ENCODE peak calls at places on chromosomes 2 and 18, in ten cellular contexts. N, Y, T, U, H, P, I, X, W and Q are unnamed samples.
A peak's percentile ranks its signal among the peaks of the same experiment; 100 is the strongest.

GRCh38 chr2:215280326-215280725 is 31.5 kb upstream of the ATIC start:
- DNase-seq in N (no peak), Y (no peak), T (no peak), U (no peak), H (no peak), P (no peak), I (no peak), X (no peak), W (no peak), Q (no peak)

GRCh38 chr2:240586919-240587800 is 626 bp downstream of the CAPN10 start:
- DNase-seq in N (peak; percentile 24), Y (peak; percentile 64), T (peak; percentile 62), U (peak; percentile 51), H (peak; percentile 88), P (peak; percentile 39), I (peak; percentile 46), X (no peak), W (no peak), Q (peak; percentile 72)

GRCh38 chr2:21657475-21657874 is 533.7 kb downstream of the TDRD15 start:
- DNase-seq in N (no peak), Y (no peak), T (no peak), U (no peak), H (no peak), P (no peak), I (no peak), X (no peak), W (no peak), Q (no peak)

GRCh38 chr2:66428986-66429612 is 5.8 kb upstream of the MEIS1 start:
- DNase-seq in N (peak; percentile 55), Y (no peak), T (peak; percentile 51), U (peak; percentile 77), H (peak; percentile 90), P (no peak), I (no peak), X (no peak), W (no peak), Q (no peak)

GRCh38 chr18:68176901-68177300 is 538.0 kb downstream of the TMX3 start:
- DNase-seq in N (peak; percentile 55), Y (no peak), T (no peak), U (no peak), H (no peak), P (no peak), I (no peak), X (no peak), W (no peak), Q (no peak)

GRCh38 chr2:54899576-54900200 is 150.6 kb downstream of the RTN4 start:
- DNase-seq in N (peak; percentile 51), Y (no peak), T (peak; percentile 38), U (peak; percentile 92), H (no peak), P (no peak), I (no peak), X (no peak), W (no peak), Q (no peak)

GRCh38 chr2:149994057-149994728 is 406.6 kb upstream of the MMADHC start:
- DNase-seq in N (peak; percentile 66), Y (no peak), T (peak; percentile 52), U (peak; percentile 98), H (no peak), P (no peak), I (no peak), X (no peak), W (no peak), Q (no peak)

GRCh38 chr2:39730685-39731302 is 48.3 kb downstream of the THUMPD2 start:
- DNase-seq in N (no peak), Y (no peak), T (peak; percentile 12), U (peak; percentile 66), H (no peak), P (no peak), I (no peak), X (no peak), W (no peak), Q (no peak)

GRCh38 chr2:75808793-75809535 is 98.2 kb upstream of the GCFC2 start:
- DNase-seq in N (no peak), Y (no peak), T (no peak), U (peak; percentile 59), H (no peak), P (no peak), I (no peak), X (no peak), W (peak; percentile 47), Q (no peak)

GRCh38 chr2:105746177-105747080 is 1.7 kb downstream of the NCK2 start:
- DNase-seq in N (no peak), Y (peak; percentile 78), T (peak; percentile 94), U (peak; percentile 50), H (peak; percentile 71), P (peak; percentile 98), I (peak; percentile 74), X (peak; percentile 29), W (no peak), Q (peak; percentile 91)

DNA sequence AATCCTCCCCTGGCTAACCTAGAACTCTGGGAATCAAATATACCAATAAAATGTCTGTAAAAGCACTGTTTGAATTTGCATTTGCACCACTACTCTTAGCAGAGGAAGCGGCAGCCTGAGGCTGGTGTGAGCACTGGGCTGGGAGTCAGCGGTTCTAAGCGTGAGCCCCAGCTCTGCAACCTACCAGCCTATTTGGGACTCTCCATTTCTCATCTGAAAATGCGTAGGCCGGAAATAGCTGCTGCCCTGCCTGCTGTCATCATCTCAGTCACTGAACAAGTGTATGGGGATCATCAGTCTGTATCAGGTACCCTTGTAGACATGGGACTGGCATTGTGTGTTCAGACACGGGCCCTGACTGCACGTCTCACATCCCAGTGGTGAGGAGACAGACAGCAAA is 194.3 kb downstream of the ANKRD30B start:
- DNase-seq in N (no peak), Y (no peak), T (no peak), U (no peak), H (no peak), P (no peak), I (no peak), X (no peak), W (no peak), Q (no peak)
- H3K9me3 ChIP-seq in N (no peaks in the 10 kb centered on the region), Y (no peaks in the 10 kb centered on the region), T (no peaks in the 10 kb centered on the region), U (no peaks in the 10 kb centered on the region), H (no peaks in the 10 kb centered on the region), P (no peaks in the 10 kb centered on the region), I (peaks cover 93% of the 10 kb centered on the region), X (no peaks in the 10 kb centered on the region), W (no peaks in the 10 kb centered on the region), Q (no peaks in the 10 kb centered on the region)

GRCh38 chr2:101185085-101185484 is 33.9 kb upstream of the TBC1D8 start:
- DNase-seq in N (no peak), Y (no peak), T (no peak), U (no peak), H (no peak), P (no peak), I (no peak), X (no peak), W (no peak), Q (no peak)

GRCh38 chr2:101190753-101191516 is 39.8 kb upstream of the TBC1D8 start:
- DNase-seq in N (no peak), Y (no peak), T (no peak), U (no peak), H (peak; percentile 22), P (no peak), I (no peak), X (no peak), W (no peak), Q (no peak)

GRCh38 chr2:101187131-101187530 is 35.9 kb upstream of the TBC1D8 start:
- DNase-seq in N (no peak), Y (no peak), T (no peak), U (peak; percentile 55), H (no peak), P (no peak), I (no peak), X (no peak), W (no peak), Q (no peak)

GRCh38 chr2:101185656-101186055 is 34.5 kb upstream of the TBC1D8 start:
- DNase-seq in N (no peak), Y (no peak), T (no peak), U (no peak), H (no peak), P (no peak), I (no peak), X (no peak), W (no peak), Q (no peak)

DNA sequence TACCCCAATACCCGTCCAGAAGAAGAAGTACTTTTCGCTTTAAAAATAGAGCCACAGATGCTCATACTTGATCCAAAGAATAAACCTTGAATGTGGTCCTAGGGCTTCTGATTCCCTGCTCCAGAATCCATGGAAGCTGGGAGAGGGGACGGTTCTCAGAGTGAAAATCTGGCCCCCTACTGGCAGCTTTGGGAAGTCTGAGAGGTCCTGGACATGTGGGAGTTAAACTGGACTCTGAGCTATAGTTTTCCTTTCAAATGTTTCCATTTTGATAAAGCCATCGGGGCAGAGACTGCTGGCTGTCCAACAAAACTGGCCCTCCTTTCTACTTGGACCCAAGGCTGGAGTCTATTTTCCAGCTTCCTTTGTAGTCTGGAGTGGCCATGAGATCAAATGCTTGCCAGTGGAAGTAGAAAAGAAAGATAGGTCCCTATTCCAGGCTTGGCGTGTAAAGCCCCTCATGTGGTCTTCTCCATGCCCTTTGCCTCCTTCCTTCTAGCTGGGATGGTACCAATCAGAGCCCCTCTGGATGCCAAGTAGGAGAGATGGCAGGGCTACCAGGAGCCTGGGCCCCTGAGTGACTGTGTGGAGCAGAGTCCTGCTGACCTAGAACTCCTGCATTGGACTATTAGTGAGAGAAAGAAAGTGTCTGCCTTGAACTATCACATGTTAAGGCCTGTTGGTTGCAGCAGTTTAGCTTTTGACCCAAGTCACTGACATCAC is 37.7 kb upstream of the TBC1D8 start:
- DNase-seq in N (peak; percentile 26), Y (no peak), T (peak; percentile 70), U (peak; percentile 71), H (peak; percentile 83), P (no peak), I (peak; percentile 64), X (no peak), W (no peak), Q (no peak)
- TF ChIP-seq CTCF in N (peak; percentile 67), Y (peak; percentile 47), T (peak; percentile 13), U (peak; percentile 84), H (peak; percentile 77), P (no peak), I (peak; percentile 79), X (no peak), W (peak; percentile 21), Q (peak; percentile 41)

GRCh38 chr18:66329716-66330115 is 274.2 kb downstream of the CDH19 start:
- DNase-seq in N (no peak), Y (no peak), T (no peak), U (no peak), H (no peak), P (no peak), I (no peak), X (no peak), W (no peak), Q (no peak)
- H3K9me3 ChIP-seq in N (no peaks in the 10 kb centered on the region), Y (no peaks in the 10 kb centered on the region), T (no peaks in the 10 kb centered on the region), U (no peaks in the 10 kb centered on the region), H (peaks cover 5% of the 10 kb centered on the region), P (no peaks in the 10 kb centered on the region), I (no peaks in the 10 kb centered on the region), X (no peaks in the 10 kb centered on the region), W (no peaks in the 10 kb centered on the region), Q (no peaks in the 10 kb centered on the region)

GRCh38 chr2:212607080-212607479 is 68.5 kb upstream of the ERBB4 start:
- DNase-seq in N (no peak), Y (no peak), T (no peak), U (no peak), H (no peak), P (no peak), I (no peak), X (no peak), W (no peak), Q (no peak)
- TF ChIP-seq CTCF in N (no peak), Y (no peak), T (no peak), U (no peak), H (no peak), P (no peak), I (no peak), X (no peak), W (no peak), Q (no peak)